ENCODE peak calls at places on chromosome 4, in ten cellular contexts. C, P, N, G, L, B, R, O, S and H are unnamed samples.

GRCh38 chr4:142383800-142384470 is 462.2 kb downstream of the INPP4B start:
- DNase-seq in C (no peak), P (no peak), N (peak; percentile 35), G (no peak), L (no peak), B (peak; percentile 87), R (no peak), O (no peak), S (no peak), H (no peak)

GRCh38 chr4:10102981-10103330 is 13.6 kb downstream of the WDR1 start:
- DNase-seq in C (no peak), P (no peak), N (no peak), G (no peak), L (no peak), B (no peak), R (no peak), O (no peak), S (no peak), H (no peak)

GRCh38 chr4:19130836-19131235 is 1109.3 kb upstream of the LCORL start:
- DNase-seq in C (no peak), P (no peak), N (no peak), G (no peak), L (no peak), B (peak; percentile 30), R (no peak), O (no peak), S (no peak), H (no peak)

GRCh38 chr4:60948008-60948407 is 252.1 kb upstream of the ADGRL3 start:
- DNase-seq in C (no peak), P (no peak), N (peak; percentile 45), G (no peak), L (no peak), B (peak; percentile 23), R (no peak), O (no peak), S (no peak), H (no peak)

GRCh38 chr4:41022116-41022515 is 192.2 kb downstream of the APBB2 start:
- DNase-seq in C (no peak), P (no peak), N (no peak), G (no peak), L (no peak), B (no peak), R (no peak), O (no peak), S (no peak), H (no peak)

GRCh38 chr4:113024373-113024772 is 25.1 kb upstream of the ANK2 start:
- DNase-seq in C (no peak), P (no peak), N (no peak), G (no peak), L (no peak), B (no peak), R (no peak), O (no peak), S (no peak), H (no peak)

GRCh38 chr4:40350627-40351227 is 15.6 kb downstream of the CHRNA9 start:
- DNase-seq in C (no peak), P (no peak), N (no peak), G (no peak), L (no peak), B (no peak), R (no peak), O (no peak), S (no peak), H (no peak)

GRCh38 chr4:22434895-22435294 is 81.0 kb downstream of the ADGRA3 start:
- DNase-seq in C (no peak), P (no peak), N (no peak), G (no peak), L (no peak), B (peak; percentile 11), R (peak; percentile 35), O (no peak), S (no peak), H (peak; percentile 23)

GRCh38 chr4:93317571-93317970 is 511.0 kb upstream of the ATOH1 start:
- DNase-seq in C (no peak), P (no peak), N (no peak), G (no peak), L (no peak), B (no peak), R (no peak), O (no peak), S (no peak), H (no peak)

GRCh38 chr4:15906024-15906443 is 32.5 kb downstream of the FGFBP1 start:
- DNase-seq in C (peak; percentile 91), P (no peak), N (peak; percentile 97), G (peak; percentile 55), L (peak; percentile 74), B (peak; percentile 99), R (peak; percentile 63), O (no peak), S (no peak), H (no peak)

GRCh38 chr4:8349664-8350225 is 80.2 kb downstream of the HTRA3 start:
- DNase-seq in C (no peak), P (no peak), N (no peak), G (no peak), L (no peak), B (no peak), R (peak; percentile 7), O (no peak), S (no peak), H (no peak)

GRCh38 chr4:102477657-102478056 is 23.5 kb upstream of the NFKB1 start:
- DNase-seq in C (no peak), P (no peak), N (no peak), G (no peak), L (no peak), B (no peak), R (no peak), O (no peak), S (no peak), H (no peak)

GRCh38 chr4:80074059-80074458 is 1.0 kb upstream of the ANTXR2 start:
- DNase-seq in C (no peak), P (no peak), N (no peak), G (no peak), L (no peak), B (no peak), R (no peak), O (no peak), S (no peak), H (no peak)
- H3K27ac ChIP-seq in C (peak overlapping the region; percentile 94), P (no peak overlapping the region), N (no peak overlapping the region), G (no peak overlapping the region), L (peak overlapping the region; percentile 88), B (peak overlapping the region; percentile 61), R (peak overlapping the region; percentile 91), O (peak overlapping the region; percentile 96), S (no peak overlapping the region), H (no peak overlapping the region)

DNA sequence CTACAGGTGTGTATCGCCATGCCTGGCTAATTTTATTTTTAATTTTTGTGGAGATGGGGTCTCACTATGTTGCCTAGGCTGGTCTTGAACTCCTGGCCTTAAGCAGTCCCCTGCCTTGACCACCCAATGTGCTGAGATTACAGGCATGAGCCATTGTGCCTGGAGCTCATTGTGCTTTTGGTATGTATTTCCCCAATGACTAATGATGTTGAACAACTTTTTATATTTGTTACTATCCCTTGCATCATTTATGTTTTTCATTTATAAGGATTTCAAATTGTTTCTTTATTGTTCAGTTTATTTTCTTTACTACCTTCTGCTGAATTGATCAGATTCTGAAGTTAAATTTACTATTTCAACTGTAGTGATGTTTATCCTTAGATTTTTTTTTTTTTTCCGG is 199.7 kb downstream of the CEP135 start:
- DNase-seq in C (no peak), P (no peak), N (no peak), G (no peak), L (no peak), B (no peak), R (no peak), O (no peak), S (no peak), H (no peak)
- H3K27ac ChIP-seq in C (no peak overlapping the region), P (no peak overlapping the region), N (no peak overlapping the region), G (no peak overlapping the region), L (no peak overlapping the region), B (no peak overlapping the region), R (no peak overlapping the region), O (no peak overlapping the region), S (no peak overlapping the region), H (no peak overlapping the region)

DNA sequence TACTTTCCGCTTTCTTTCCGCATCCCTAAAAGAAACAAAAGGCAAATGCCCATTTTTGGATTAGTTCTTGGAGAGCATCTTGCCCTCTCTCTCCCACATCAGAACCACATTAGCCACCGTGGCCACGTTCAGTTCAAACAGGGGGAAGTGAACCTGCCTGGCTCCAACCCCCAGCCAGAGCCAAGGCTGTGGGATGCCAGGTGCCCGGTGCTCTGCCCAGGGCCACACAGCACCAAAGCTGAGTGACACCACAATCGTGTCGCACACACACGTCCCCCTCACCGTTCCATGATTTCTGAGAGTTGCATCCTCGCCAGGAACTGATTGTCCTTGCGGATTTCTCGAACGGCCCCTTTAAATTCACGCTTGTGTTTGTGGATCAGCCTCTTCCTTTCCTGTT is 24.3 kb downstream of the NOP14 start:
- DNase-seq in C (peak; percentile 48), P (no peak), N (no peak), G (no peak), L (peak; percentile 61), B (no peak), R (no peak), O (no peak), S (peak; percentile 55), H (no peak)
- H3K27ac ChIP-seq in C (no peak overlapping the region), P (no peak overlapping the region), N (no peak overlapping the region), G (no peak overlapping the region), L (no peak overlapping the region), B (no peak overlapping the region), R (no peak overlapping the region), O (no peak overlapping the region), S (no peak overlapping the region), H (no peak overlapping the region)

DNA sequence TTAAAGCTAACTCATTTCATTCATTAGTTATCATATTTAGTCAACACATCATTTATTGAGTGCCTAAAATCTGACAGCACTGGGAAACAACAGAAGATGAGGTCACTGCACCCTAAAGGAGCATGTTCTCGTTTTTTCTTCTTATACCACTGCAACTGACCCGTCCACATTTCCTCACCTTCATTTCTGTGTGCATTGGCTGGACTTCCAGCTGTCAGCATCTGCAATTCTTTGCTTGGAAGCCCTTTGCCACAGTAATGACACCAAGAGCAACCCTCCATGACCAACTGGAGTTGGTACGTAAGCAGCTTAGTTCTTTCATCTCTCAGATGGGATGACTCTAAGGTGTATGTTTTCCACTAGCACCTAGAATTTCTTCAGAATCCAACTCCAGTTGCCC is 13.2 kb downstream of the SHROOM3 start:
- DNase-seq in C (no peak), P (no peak), N (no peak), G (no peak), L (no peak), B (no peak), R (no peak), O (no peak), S (no peak), H (no peak)
- H3K27ac ChIP-seq in C (no peak overlapping the region), P (no peak overlapping the region), N (no peak overlapping the region), G (no peak overlapping the region), L (no peak overlapping the region), B (no peak overlapping the region), R (no peak overlapping the region), O (no peak overlapping the region), S (peak overlapping the region; percentile 33), H (no peak overlapping the region)

DNA sequence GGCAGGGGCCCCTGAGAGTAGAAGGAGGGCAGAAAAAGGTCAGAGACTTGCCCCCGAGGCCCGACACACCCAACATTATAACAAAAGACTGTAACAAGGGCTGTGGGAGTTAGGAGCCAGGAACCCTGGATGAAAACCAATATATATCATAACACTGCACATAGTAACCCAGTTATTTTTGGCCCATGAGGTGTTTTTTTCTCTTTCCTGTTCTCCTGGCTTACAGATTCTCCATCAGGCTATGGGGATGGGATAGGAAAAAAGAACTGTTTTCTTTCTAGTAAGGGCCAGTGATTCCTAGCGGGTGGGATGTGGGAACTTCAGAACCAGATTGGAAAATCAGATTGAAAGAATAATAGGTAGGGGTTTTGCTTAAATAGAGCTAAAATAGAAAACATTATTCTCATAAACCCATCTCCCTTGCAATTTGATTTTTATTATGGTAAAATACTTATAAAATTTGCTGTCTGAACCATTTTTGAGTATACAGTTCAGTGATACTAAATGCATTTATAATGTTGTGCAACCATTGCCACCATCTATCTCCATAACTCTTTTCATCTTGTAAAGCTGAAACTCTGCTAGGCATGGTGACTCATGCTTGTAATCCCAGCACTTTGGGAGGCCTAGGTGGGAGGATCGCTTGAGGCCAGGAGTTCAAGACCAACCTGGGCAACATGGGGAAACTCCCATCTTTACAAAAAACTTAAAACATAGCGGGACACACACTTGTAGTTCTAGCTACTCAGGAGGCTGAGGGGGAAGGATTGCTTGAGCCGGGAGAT is 33.5 kb downstream of the SNX25 start:
- DNase-seq in C (no peak), P (no peak), N (no peak), G (no peak), L (no peak), B (no peak), R (no peak), O (no peak), S (no peak), H (no peak)
- H3K27ac ChIP-seq in C (no peak overlapping the region), P (no peak overlapping the region), N (no peak overlapping the region), G (no peak overlapping the region), L (no peak overlapping the region), B (no peak overlapping the region), R (no peak overlapping the region), O (no peak overlapping the region), S (no peak overlapping the region), H (no peak overlapping the region)